ENCODE peak calls at places on chromosomes 5 and 9, in four cellular contexts. G is SJSA1; W is sciatic nerve; A is activated effector memory CD4-positive, alpha-beta T cell treated with Interleukin-2 at 50 U/mL for 16 hours. I is an unnamed sample.

GRCh38 chr9:98873535-98874432 is 66.3 kb downstream of the GALNT12 start:
- DNase-seq in A (no peak), G (no peak), W (peak; percentile 82), I (no peak)

GRCh38 chr5:179060116-179061008 is at the start of gene ZNF354C:
- DNase-seq in G (no peak), A (peak; percentile 76), W (peak; percentile 94), I (peak; percentile 87)

GRCh38 chr5:5979362-5979760 is 399.0 kb downstream of the MED10 start:
- DNase-seq in W (no peak), G (peak; percentile 85), A (no peak), I (no peak)

GRCh38 chr5:38323645-38324295 is 65.4 kb downstream of the EGFLAM start:
- DNase-seq in W (no peak), G (peak; percentile 73), A (no peak), I (no peak)

GRCh38 chr9:106526805-106527204 is 336.2 kb upstream of the ZNF462 start:
- DNase-seq in A (no peak), G (no peak), W (no peak), I (no peak)

GRCh38 chr9:35996358-35996970 is 38.5 kb upstream of the OR2S2 start:
- DNase-seq in W (no peak), A (no peak), G (no peak), I (no peak)

GRCh38 chr9:78291240-78291915 is 5.5 kb upstream of the PSAT1 start:
- DNase-seq in W (no peak), A (no peak), G (no peak), I (no peak)

GRCh38 chr9:137083418-137084004 is 3.3 kb upstream of the MAN1B1 start:
- DNase-seq in A (no peak), W (peak; percentile 71), G (peak; percentile 79), I (no peak)

GRCh38 chr5:139438707-139439012 is 665 bp downstream of the DNAJC18 start:
- DNase-seq in W (no peak), A (no peak), G (no peak), I (no peak)

GRCh38 chr9:127561491-127562270 is 50.4 kb upstream of the STXBP1 start:
- DNase-seq in W (peak; percentile 91), G (peak; percentile 99), A (no peak), I (peak; percentile 31)

GRCh38 chr9:75238311-75238976 is 150.1 kb downstream of the OSTF1 start:
- DNase-seq in A (no peak), W (no peak), G (no peak), I (no peak)

GRCh38 chr5:91495699-91496098 is 112.6 kb upstream of the ARRDC3 start:
- DNase-seq in W (no peak), A (no peak), G (no peak), I (no peak)

GRCh38 chr5:93572773-93573626 is 8.0 kb downstream of the NR2F1-AS1 start:
- DNase-seq in A (no peak), W (no peak), G (no peak), I (no peak)

GRCh38 chr9:35756743-35757526 is 2.9 kb upstream of the MSMP start:
- DNase-seq in A (peak; percentile 43), W (peak; percentile 80), G (no peak), I (no peak)

GRCh38 chr9:35649431-35650340 is 1.0 kb downstream of the SIT1 start:
- DNase-seq in W (peak; percentile 65), G (no peak), A (peak; percentile 26), I (peak; percentile 45)

GRCh38 chr5:6158974-6159863 is 219.1 kb downstream of the MED10 start:
- DNase-seq in W (no peak), G (peak; percentile 9), A (no peak), I (no peak)

GRCh38 chr5:95781101-95781583 is 41.4 kb downstream of the GLRX start:
- DNase-seq in A (peak; percentile 54), G (peak; percentile 78), W (peak; percentile 86), I (peak; percentile 71)

GRCh38 chr5:132086277-132086794 is 12.7 kb downstream of the CSF2 start:
- DNase-seq in G (peak; percentile 89), A (no peak), W (no peak), I (no peak)

GRCh38 chr9:23851024-23851629 is 25.1 kb upstream of the ELAVL2 start:
- DNase-seq in G (no peak), W (peak; percentile 58), A (no peak), I (no peak)